ENCODE peak calls at places on chromosomes 3 and 15, in seven cellular contexts. One of them, this sample, is unnamed. For H3K4me1, the result is how much of the 10 kb centered on the place peaks cover.

GRCh38 chr3:123297627-123297899 is 95.8 kb downstream of the SEC22A start:
- DNase-seq in IMR-90: no peak
- DNase-seq in neuronal stem cell: no peak
- DNase-seq in H9: no peak
- DNase-seq in mesendoderm: peak
- DNase-seq in trophoblast cell: no peak
- DNase-seq in H1: no peak
- DNase-seq in this sample: no peak

GRCh38 chr3:147613710-147614109 is 204.5 kb downstream of the ZIC1 start:
- DNase-seq in IMR-90: no peak
- DNase-seq in neuronal stem cell: no peak
- DNase-seq in H9: no peak
- DNase-seq in mesendoderm: no peak
- DNase-seq in trophoblast cell: no peak
- DNase-seq in H1: no peak
- DNase-seq in this sample: no peak

GRCh38 chr15:48437178-48437577 is 105.9 kb downstream of the DUT start:
- DNase-seq in IMR-90: peak
- DNase-seq in neuronal stem cell: no peak
- DNase-seq in H9: no peak
- DNase-seq in mesendoderm: no peak
- DNase-seq in trophoblast cell: no peak
- DNase-seq in H1: no peak
- DNase-seq in this sample: no peak

GRCh38 chr3:61855211-61855610 is 293.8 kb downstream of the PTPRG start:
- DNase-seq in IMR-90: no peak
- DNase-seq in neuronal stem cell: no peak
- DNase-seq in H9: no peak
- DNase-seq in mesendoderm: no peak
- DNase-seq in trophoblast cell: no peak
- DNase-seq in H1: no peak
- DNase-seq in this sample: no peak

GRCh38 chr3:122810706-122811105 is 15.8 kb downstream of the SLC49A4 start:
- DNase-seq in IMR-90: peak
- DNase-seq in neuronal stem cell: no peak
- DNase-seq in H9: no peak
- DNase-seq in mesendoderm: no peak
- DNase-seq in trophoblast cell: no peak
- DNase-seq in H1: no peak
- DNase-seq in this sample: no peak

GRCh38 chr3:32557640-32558352 is 12.9 kb downstream of the DYNC1LI1 start:
- DNase-seq in IMR-90: no peak
- DNase-seq in neuronal stem cell: no peak
- DNase-seq in H9: no peak
- DNase-seq in mesendoderm: no peak
- DNase-seq in trophoblast cell: no peak
- DNase-seq in H1: no peak
- DNase-seq in this sample: no peak

GRCh38 chr3:61253756-61254155 is 2.5 kb upstream of the FHIT start:
- DNase-seq in IMR-90: no peak
- DNase-seq in neuronal stem cell: no peak
- DNase-seq in H9: no peak
- DNase-seq in mesendoderm: no peak
- DNase-seq in trophoblast cell: no peak
- DNase-seq in H1: no peak
- DNase-seq in this sample: no peak

GRCh38 chr15:93066834-93067648 is 22.0 kb downstream of the RGMA start:
- DNase-seq in IMR-90: no peak
- DNase-seq in neuronal stem cell: no peak
- DNase-seq in H9: no peak
- DNase-seq in mesendoderm: no peak
- DNase-seq in trophoblast cell: peak
- DNase-seq in H1: no peak
- DNase-seq in this sample: no peak

GRCh38 chr3:14548321-14548729 is 8.2 kb upstream of the GRIP2 start:
- DNase-seq in IMR-90: peak
- DNase-seq in neuronal stem cell: peak
- DNase-seq in H9: peak
- DNase-seq in mesendoderm: peak
- DNase-seq in trophoblast cell: peak
- DNase-seq in H1: peak
- DNase-seq in this sample: peak

GRCh38 chr15:40253179-40253790 is 14.4 kb downstream of the PAK6 start:
- DNase-seq in IMR-90: no peak
- DNase-seq in neuronal stem cell: no peak
- DNase-seq in H9: no peak
- DNase-seq in mesendoderm: no peak
- DNase-seq in trophoblast cell: no peak
- DNase-seq in H1: no peak
- DNase-seq in this sample: no peak

GRCh38 chr3:59385547-59385946 is 335.7 kb upstream of the CFAP20DC start:
- DNase-seq in IMR-90: no peak
- DNase-seq in neuronal stem cell: no peak
- DNase-seq in H9: no peak
- DNase-seq in mesendoderm: no peak
- DNase-seq in trophoblast cell: no peak
- DNase-seq in H1: no peak
- DNase-seq in this sample: no peak

GRCh38 chr15:101501703-101502373 is 12.3 kb upstream of the PCSK6 start:
- DNase-seq in IMR-90: no peak
- DNase-seq in neuronal stem cell: peak
- DNase-seq in H9: peak
- DNase-seq in mesendoderm: peak
- DNase-seq in trophoblast cell: peak
- DNase-seq in H1: peak
- DNase-seq in this sample: no peak

GRCh38 chr3:196399485-196399945 is 32.7 kb downstream of the UBXN7 start:
- DNase-seq in IMR-90: peak
- DNase-seq in neuronal stem cell: no peak
- DNase-seq in H9: no peak
- DNase-seq in mesendoderm: no peak
- DNase-seq in trophoblast cell: peak
- DNase-seq in H1: no peak
- DNase-seq in this sample: peak

GRCh38 chr3:160253298-160253697 is 28.1 kb downstream of the C3orf80 start:
- DNase-seq in IMR-90: no peak
- DNase-seq in neuronal stem cell: no peak
- DNase-seq in H9: no peak
- DNase-seq in mesendoderm: no peak
- DNase-seq in trophoblast cell: peak
- DNase-seq in H1: no peak
- DNase-seq in this sample: no peak

GRCh38 chr3:149969945-149970715 is 565 bp downstream of the PFN2 start:
- DNase-seq in IMR-90: peak
- DNase-seq in neuronal stem cell: peak
- DNase-seq in H9: peak
- DNase-seq in mesendoderm: peak
- DNase-seq in trophoblast cell: peak
- DNase-seq in H1: no peak
- DNase-seq in this sample: peak

GRCh38 chr3:52270252-52270754 is 8.1 kb downstream of the WDR82 start:
- DNase-seq in IMR-90: no peak
- DNase-seq in neuronal stem cell: no peak
- DNase-seq in H9: no peak
- DNase-seq in mesendoderm: no peak
- DNase-seq in trophoblast cell: no peak
- DNase-seq in H1: no peak
- DNase-seq in this sample: no peak

GRCh38 chr3:140854961-140855360 is 86.7 kb upstream of the SLC25A36 start:
- DNase-seq in IMR-90: no peak
- DNase-seq in neuronal stem cell: no peak
- DNase-seq in H9: no peak
- DNase-seq in mesendoderm: no peak
- DNase-seq in trophoblast cell: peak
- DNase-seq in H1: no peak
- DNase-seq in this sample: no peak

GRCh38 chr3:16810593-16811367 is 74.0 kb upstream of the PLCL2 start:
- DNase-seq in IMR-90: no peak
- DNase-seq in neuronal stem cell: no peak
- DNase-seq in H9: no peak
- DNase-seq in mesendoderm: peak
- DNase-seq in trophoblast cell: no peak
- DNase-seq in H1: no peak
- DNase-seq in this sample: no peak

GRCh38 chr15:41838400-41838897 is at the start of gene PLA2G4B:
- DNase-seq in IMR-90: no peak
- DNase-seq in neuronal stem cell: no peak
- DNase-seq in H9: no peak
- DNase-seq in mesendoderm: no peak
- DNase-seq in trophoblast cell: peak
- DNase-seq in H1: no peak
- DNase-seq in this sample: no peak

DNA sequence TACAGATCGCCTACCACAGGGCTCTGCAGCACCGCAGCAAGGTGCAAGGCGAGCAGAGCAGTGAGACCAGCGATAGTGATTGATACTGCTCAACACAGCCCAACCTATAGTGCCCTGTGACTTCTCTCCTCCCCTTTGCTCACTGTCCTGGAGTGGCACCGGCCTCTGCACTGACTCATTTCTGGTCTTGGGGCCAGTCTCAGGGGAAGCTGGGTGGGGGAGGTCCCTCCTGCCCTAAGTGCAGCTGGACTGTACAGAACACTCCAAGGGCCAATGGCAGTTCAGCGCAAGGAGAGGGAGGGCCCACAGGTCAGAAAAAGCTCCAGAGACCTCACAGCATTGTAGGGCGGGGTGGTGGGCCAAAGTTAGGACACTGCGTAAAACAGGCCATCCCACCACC is 2.5 kb upstream of the OGG1 start:
- DNase-seq in IMR-90: peak
- DNase-seq in neuronal stem cell: no peak
- DNase-seq in H9: no peak
- DNase-seq in mesendoderm: no peak
- DNase-seq in trophoblast cell: no peak
- DNase-seq in H1: no peak
- DNase-seq in this sample: peak
- H3K9ac ChIP-seq in IMR-90: no peak
- H3K9ac ChIP-seq in neuronal stem cell: peak
- H3K9ac ChIP-seq in H9: no peak
- H3K9ac ChIP-seq in mesendoderm: no peak
- H3K9ac ChIP-seq in trophoblast cell: no peak
- H3K9ac ChIP-seq in H1: no peak
- H3K9ac ChIP-seq in this sample: no peak

DNA sequence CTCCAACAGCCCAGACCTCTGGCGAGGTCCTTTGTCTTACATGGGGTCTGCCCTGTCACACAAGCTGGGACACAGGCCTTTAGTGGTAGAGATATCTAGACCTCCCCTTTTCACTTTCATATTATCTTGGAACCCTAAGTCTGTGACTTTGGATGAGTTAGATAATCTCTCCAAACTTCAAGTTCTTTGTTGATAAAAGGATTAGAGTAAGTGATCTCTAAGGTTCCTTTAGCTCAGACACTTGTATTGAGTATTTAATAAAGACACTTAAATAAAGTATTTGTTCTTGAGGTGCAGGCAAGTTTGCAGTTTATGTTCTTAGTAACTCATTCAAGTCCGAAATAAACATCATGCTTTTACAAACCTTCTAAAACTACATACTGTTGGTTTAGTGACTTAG is 459.6 kb downstream of the SHQ1 start:
- DNase-seq in IMR-90: no peak
- DNase-seq in neuronal stem cell: no peak
- DNase-seq in H9: no peak
- DNase-seq in mesendoderm: peak
- DNase-seq in trophoblast cell: no peak
- DNase-seq in H1: no peak
- DNase-seq in this sample: no peak
- H3K4me1 ChIP-seq in IMR-90: under half
- H3K4me1 ChIP-seq in neuronal stem cell: under half
- H3K4me1 ChIP-seq in H9: under half
- H3K4me1 ChIP-seq in mesendoderm: under half
- H3K4me1 ChIP-seq in trophoblast cell: under half
- H3K4me1 ChIP-seq in H1: under half
- H3K4me1 ChIP-seq in this sample: under half

GRCh38 chr3:194570898-194571297 is 62.3 kb downstream of the TMEM44 start:
- DNase-seq in IMR-90: no peak
- DNase-seq in neuronal stem cell: no peak
- DNase-seq in H9: no peak
- DNase-seq in mesendoderm: no peak
- DNase-seq in trophoblast cell: peak
- DNase-seq in H1: no peak
- DNase-seq in this sample: no peak

GRCh38 chr3:194569252-194569651 is 64.0 kb downstream of the TMEM44 start:
- DNase-seq in IMR-90: no peak
- DNase-seq in neuronal stem cell: no peak
- DNase-seq in H9: no peak
- DNase-seq in mesendoderm: peak
- DNase-seq in trophoblast cell: no peak
- DNase-seq in H1: no peak
- DNase-seq in this sample: no peak

GRCh38 chr3:194571491-194571941 is 61.7 kb downstream of the TMEM44 start:
- DNase-seq in IMR-90: no peak
- DNase-seq in neuronal stem cell: no peak
- DNase-seq in H9: no peak
- DNase-seq in mesendoderm: no peak
- DNase-seq in trophoblast cell: peak
- DNase-seq in H1: no peak
- DNase-seq in this sample: no peak

GRCh38 chr3:194572131-194572789 is 61.0 kb downstream of the TMEM44 start:
- DNase-seq in IMR-90: peak
- DNase-seq in neuronal stem cell: no peak
- DNase-seq in H9: no peak
- DNase-seq in mesendoderm: peak
- DNase-seq in trophoblast cell: peak
- DNase-seq in H1: no peak
- DNase-seq in this sample: peak

DNA sequence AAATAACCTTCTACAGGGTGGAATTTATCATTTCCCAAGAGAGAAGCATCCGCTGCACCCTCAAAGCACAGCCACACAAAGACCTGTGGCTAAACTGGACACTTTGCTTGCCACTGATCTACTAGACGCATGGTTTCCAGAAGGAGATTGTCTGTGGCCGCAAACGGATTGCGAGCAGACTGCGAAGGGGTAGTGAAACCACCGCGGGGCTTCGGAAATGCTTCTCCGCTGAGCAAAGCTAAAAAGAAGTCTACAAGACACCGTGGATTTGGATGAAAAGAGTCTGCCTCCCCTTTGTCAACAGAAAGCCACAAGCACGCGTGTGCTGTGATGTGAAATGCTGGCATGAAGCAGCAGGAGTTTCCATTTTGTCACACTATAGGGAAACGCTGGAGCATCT is 63.0 kb downstream of the TMEM44 start:
- DNase-seq in IMR-90: no peak
- DNase-seq in neuronal stem cell: no peak
- DNase-seq in H9: no peak
- DNase-seq in mesendoderm: no peak
- DNase-seq in trophoblast cell: peak
- DNase-seq in H1: no peak
- DNase-seq in this sample: no peak
- H2AK5ac ChIP-seq in IMR-90: peak
- H2AK5ac ChIP-seq in neuronal stem cell: no peak
- H2AK5ac ChIP-seq in H9: no peak
- H2AK5ac ChIP-seq in mesendoderm: no peak
- H2AK5ac ChIP-seq in trophoblast cell: no peak
- H2AK5ac ChIP-seq in H1: no peak
- H2AK5ac ChIP-seq in this sample: peak

DNA sequence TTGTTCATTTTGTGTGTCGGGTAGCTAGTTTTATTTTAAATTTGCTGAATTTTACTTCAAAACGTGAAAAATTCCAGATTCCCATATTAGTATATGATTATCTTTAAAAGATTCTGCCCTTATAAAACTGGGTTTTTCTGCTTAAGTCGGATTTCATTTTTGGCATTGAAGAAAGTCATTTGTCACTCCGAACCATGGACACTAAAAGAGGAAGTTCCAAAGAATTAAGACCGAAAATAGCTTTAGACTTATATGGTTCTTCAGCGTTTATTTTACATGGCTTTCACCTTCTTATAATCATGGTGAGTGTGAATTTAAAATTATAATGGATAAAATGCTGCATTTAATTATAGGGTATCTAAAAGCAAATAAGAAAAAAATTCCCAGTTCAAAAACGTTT is 1.0 kb downstream of the C3orf38 start:
- DNase-seq in IMR-90: no peak
- DNase-seq in neuronal stem cell: no peak
- DNase-seq in H9: no peak
- DNase-seq in mesendoderm: no peak
- DNase-seq in trophoblast cell: no peak
- DNase-seq in H1: no peak
- DNase-seq in this sample: peak
- H3K9ac ChIP-seq in IMR-90: peak
- H3K9ac ChIP-seq in neuronal stem cell: no peak
- H3K9ac ChIP-seq in H9: peak
- H3K9ac ChIP-seq in mesendoderm: peak
- H3K9ac ChIP-seq in trophoblast cell: no peak
- H3K9ac ChIP-seq in H1: peak
- H3K9ac ChIP-seq in this sample: peak

This sample was measured in mesenchymal stem cell.